ENCODE peak calls at places on chromosomes 1 and 21, in eight cellular contexts. I, D, S, W, J, Q, Y and O are unnamed samples.

GRCh38 chr1:226061793-226062557 is 541 bp upstream of the H3-3A start:
- DNase-seq in W (peak), I (peak), S (peak), J (peak), D (peak), Y (peak), Q (peak), O (peak)

GRCh38 chr21:35637431-35637830 is 422.9 kb downstream of the SETD4 start:
- DNase-seq in Y (no peak), D (peak), I (no peak), Q (no peak), J (no peak), S (no peak), W (peak), O (no peak)

GRCh38 chr1:150164224-150164623 is 14.5 kb downstream of the PLEKHO1 start:
- DNase-seq in Q (no peak), J (no peak), S (no peak), I (no peak), Y (no peak), D (no peak), W (no peak), O (no peak)

GRCh38 chr1:163872067-163872466 is 550.3 kb downstream of the NUF2 start:
- DNase-seq in W (no peak), Y (no peak), I (no peak), Q (no peak), D (no peak), S (no peak), J (no peak), O (no peak)

GRCh38 chr1:156279837-156280236 is 2.8 kb downstream of the SMG5 start:
- DNase-seq in I (no peak), W (no peak), S (no peak), Y (no peak), J (no peak), D (no peak), Q (no peak), O (no peak)

GRCh38 chr1:165828103-165828558 is 717 bp downstream of the UCK2 start:
- DNase-seq in Q (peak), D (peak), Y (no peak), I (peak), J (peak), S (peak), W (peak), O (no peak)

GRCh38 chr21:14753466-14754258 is 207.5 kb upstream of the SAMSN1 start:
- DNase-seq in W (no peak), D (no peak), Q (no peak), Y (no peak), I (no peak), J (no peak), S (no peak), O (no peak)

GRCh38 chr1:218366322-218367052 is 21.4 kb downstream of the TGFB2 start:
- DNase-seq in I (no peak), Q (no peak), W (no peak), S (no peak), J (no peak), D (no peak), Y (no peak), O (peak)

GRCh38 chr1:31955917-31956736 is 18.0 kb upstream of the PTP4A2 start:
- DNase-seq in I (peak), Q (peak), S (no peak), Y (peak), J (peak), W (peak), D (peak), O (peak)

GRCh38 chr21:35616090-35616489 is 444.2 kb downstream of the SETD4 start:
- DNase-seq in S (no peak), Y (no peak), Q (no peak), D (no peak), I (no peak), J (no peak), W (peak), O (no peak)

GRCh38 chr21:40622531-40622930 is 224.4 kb downstream of the DSCAM start:
- DNase-seq in J (no peak), I (no peak), D (no peak), Y (no peak), Q (no peak), W (no peak), S (no peak), O (no peak)

GRCh38 chr1:115251856-115252255 is 86.2 kb downstream of the NGF start:
- DNase-seq in I (peak), S (peak), D (no peak), W (peak), Q (no peak), Y (no peak), J (no peak), O (no peak)

GRCh38 chr1:46642091-46642680 is 25.6 kb upstream of the MOB3C start:
- DNase-seq in W (no peak), Q (no peak), D (no peak), I (no peak), S (no peak), Y (no peak), J (no peak), O (no peak)

GRCh38 chr1:59730759-59731478 is 83.8 kb upstream of the HOOK1 start:
- DNase-seq in D (peak), S (no peak), Y (peak), Q (no peak), W (peak), J (no peak), I (peak), O (peak)

GRCh38 chr1:6262570-6263420 is 1.9 kb upstream of the GPR153 start:
- DNase-seq in I (no peak), S (no peak), W (peak), J (no peak), Q (no peak), D (peak), Y (no peak), O (no peak)

GRCh38 chr1:48807599-48808260 is 31.0 kb upstream of the BEND5 start:
- DNase-seq in Q (no peak), Y (no peak), J (no peak), W (peak), I (no peak), D (peak), S (no peak), O (no peak)

GRCh38 chr21:27275294-27275927 is 308.5 kb upstream of the ADAMTS5 start:
- DNase-seq in I (peak), W (peak), S (no peak), D (no peak), Y (no peak), J (no peak), Q (no peak), O (no peak)

GRCh38 chr1:170073893-170074249 is 624 bp downstream of the KIFAP3 start:
- DNase-seq in Q (no peak), S (no peak), W (no peak), Y (no peak), D (no peak), J (no peak), I (no peak), O (no peak)

GRCh38 chr1:42379794-42380616 is 587 bp upstream of the RIMKLA start:
- DNase-seq in I (peak), S (no peak), J (peak), W (peak), D (peak), Y (no peak), Q (no peak), O (peak)

GRCh38 chr1:206589206-206589605 is 23.1 kb downstream of the EIF2D start:
- DNase-seq in S (no peak), D (peak), J (no peak), Y (no peak), W (peak), Q (no peak), I (peak), O (no peak)

GRCh38 chr1:43306688-43307457 is 6.1 kb downstream of the TIE1 start:
- DNase-seq in D (peak), J (no peak), I (no peak), Q (no peak), S (no peak), W (no peak), Y (no peak), O (no peak)

GRCh38 chr1:21634481-21635137 is 34.5 kb downstream of the RAP1GAP start:
- DNase-seq in D (no peak), W (no peak), J (no peak), I (no peak), S (no peak), Q (no peak), Y (no peak), O (no peak)

GRCh38 chr1:63329621-63330330 is 7.4 kb downstream of the FOXD3 start:
- DNase-seq in Q (no peak), J (peak), Y (no peak), W (no peak), I (no peak), S (no peak), D (no peak), O (no peak)

GRCh38 chr21:44300262-44300959 is 558 bp downstream of the PFKL start:
- DNase-seq in S (peak), J (no peak), D (peak), W (peak), I (peak), Q (peak), Y (no peak), O (no peak)

GRCh38 chr21:42734323-42734971 is 81.0 kb downstream of the PDE9A start:
- DNase-seq in W (no peak), I (no peak), D (no peak), J (no peak), Y (no peak), S (no peak), Q (no peak), O (no peak)

GRCh38 chr1:203465943-203466342 is 9.7 kb upstream of the PRELP start:
- DNase-seq in J (no peak), D (peak), I (no peak), Q (no peak), W (no peak), Y (no peak), S (no peak), O (no peak)

GRCh38 chr1:89873250-89873649 is 52.4 kb downstream of the LRRC8D start:
- DNase-seq in J (no peak), S (no peak), W (no peak), Q (no peak), D (no peak), I (no peak), Y (no peak), O (no peak)

GRCh38 chr1:93222987-93223675 is 42.6 kb downstream of the CCDC18 start:
- DNase-seq in D (no peak), Q (no peak), S (no peak), J (no peak), W (no peak), Y (no peak), I (no peak), O (no peak)

GRCh38 chr1:28449904-28450303 is 55.9 kb upstream of the RCC1 start:
- DNase-seq in J (no peak), W (peak), S (no peak), Y (no peak), D (no peak), Q (no peak), I (no peak), O (no peak)

GRCh38 chr21:42301371-42302291 is 13.6 kb downstream of the TFF3 start:
- DNase-seq in W (no peak), S (no peak), Q (no peak), J (no peak), I (no peak), Y (no peak), D (no peak), O (no peak)

GRCh38 chr1:76381450-76382108 is 307.0 kb downstream of the ST6GALNAC3 start:
- DNase-seq in J (no peak), S (no peak), I (no peak), D (no peak), W (no peak), Q (no peak), Y (no peak), O (no peak)

GRCh38 chr1:248838357-248839167 is 538 bp downstream of the ZNF672 start:
- DNase-seq in Q (peak), I (peak), J (peak), S (peak), Y (peak), D (peak), W (peak), O (peak)

GRCh38 chr1:4674676-4675075 is 20.3 kb downstream of the AJAP1 start:
- DNase-seq in I (no peak), J (no peak), Q (no peak), D (no peak), S (no peak), W (no peak), Y (no peak), O (no peak)

GRCh38 chr1:56095924-56096655 is 483.3 kb downstream of the PLPP3 start:
- DNase-seq in I (no peak), Y (no peak), Q (no peak), D (no peak), W (peak), S (no peak), J (no peak), O (no peak)

GRCh38 chr1:191913234-191913948 is 244.9 kb upstream of the RGS18 start:
- DNase-seq in S (no peak), Q (no peak), W (no peak), I (no peak), D (no peak), J (no peak), Y (no peak), O (no peak)

GRCh38 chr1:27568247-27569087 is 35.5 kb downstream of the AHDC1 start:
- DNase-seq in W (peak), S (peak), J (peak), Y (peak), D (peak), I (peak), Q (peak), O (peak)

GRCh38 chr1:234611153-234611798 is 1.3 kb upstream of the IRF2BP2 start:
- DNase-seq in I (no peak), Y (no peak), J (peak), W (peak), D (no peak), S (no peak), Q (no peak), O (peak)

GRCh38 chr1:218476385-218476784 is 131.2 kb downstream of the TGFB2 start:
- DNase-seq in D (no peak), J (no peak), S (no peak), Q (no peak), I (no peak), Y (no peak), W (peak), O (peak)

GRCh38 chr1:70204578-70204977 is 801 bp downstream of the LRRC40 start:
- DNase-seq in W (peak), Q (no peak), Y (no peak), J (no peak), S (peak), D (no peak), I (no peak), O (no peak)